ENCODE peak calls at places on chromosomes 12 and 14, in seven cellular contexts. Q is Peyer's patch, E is vagina, I is left ventricle myocardium inferior, G is suprapubic skin, D is right lobe of liver, Z is IMR-90. V is an unnamed sample.

GRCh38 chr14:92121207-92121669 is 268 bp downstream of the NDUFB1 start:
- DNase-seq in D (peak; percentile 72), E (no peak), Q (peak; percentile 65), Z (peak; percentile 43), G (peak; percentile 84), I (peak; percentile 64), V (no peak)

GRCh38 chr12:40672650-40673319 is 19.5 kb upstream of the CNTN1 start:
- DNase-seq in E (no peak), Q (no peak), D (no peak), Z (no peak), G (no peak), I (no peak), V (no peak)

GRCh38 chr14:78202976-78203375 is 32.8 kb downstream of the NRXN3 start:
- DNase-seq in E (no peak), Q (no peak), D (no peak), G (no peak), I (no peak), Z (no peak), V (no peak)

GRCh38 chr12:39723831-39724230 is 104.2 kb upstream of the ABCD2 start:
- DNase-seq in Z (no peak), G (no peak), E (no peak), I (no peak), D (no peak), Q (no peak), V (no peak)

GRCh38 chr14:85391892-85392291 is 138.1 kb upstream of the FLRT2 start:
- DNase-seq in D (no peak), Z (no peak), G (no peak), E (no peak), I (no peak), Q (no peak), V (no peak)

GRCh38 chr12:48165089-48166031 is 8.0 kb upstream of the ASB8 start:
- DNase-seq in E (no peak), G (no peak), D (no peak), Z (peak; percentile 68), I (no peak), Q (no peak), V (no peak)

GRCh38 chr14:100092832-100093231 is 27.6 kb downstream of the EVL start:
- DNase-seq in I (no peak), Z (no peak), D (no peak), E (no peak), G (no peak), Q (no peak), V (no peak)

GRCh38 chr14:104753528-104754212 is 723 bp downstream of the SIVA1 start:
- DNase-seq in D (no peak), G (no peak), Z (no peak), I (no peak), Q (peak; percentile 60), E (no peak), V (no peak)

GRCh38 chr12:16171348-16171747 is 106.1 kb downstream of the SLC15A5 start:
- DNase-seq in D (no peak), G (no peak), I (no peak), Q (no peak), Z (no peak), E (no peak), V (no peak)

GRCh38 chr12:16166563-16167470 is 110.7 kb downstream of the SLC15A5 start:
- DNase-seq in I (no peak), G (no peak), Q (no peak), Z (no peak), E (no peak), D (no peak), V (no peak)

GRCh38 chr12:16163891-16164290 is 113.6 kb downstream of the SLC15A5 start:
- DNase-seq in Q (no peak), G (no peak), I (no peak), Z (no peak), E (no peak), D (no peak), V (no peak)

GRCh38 chr12:16168078-16168477 is 109.4 kb downstream of the SLC15A5 start:
- DNase-seq in D (no peak), G (no peak), Q (no peak), Z (no peak), I (no peak), E (no peak), V (no peak)

DNA sequence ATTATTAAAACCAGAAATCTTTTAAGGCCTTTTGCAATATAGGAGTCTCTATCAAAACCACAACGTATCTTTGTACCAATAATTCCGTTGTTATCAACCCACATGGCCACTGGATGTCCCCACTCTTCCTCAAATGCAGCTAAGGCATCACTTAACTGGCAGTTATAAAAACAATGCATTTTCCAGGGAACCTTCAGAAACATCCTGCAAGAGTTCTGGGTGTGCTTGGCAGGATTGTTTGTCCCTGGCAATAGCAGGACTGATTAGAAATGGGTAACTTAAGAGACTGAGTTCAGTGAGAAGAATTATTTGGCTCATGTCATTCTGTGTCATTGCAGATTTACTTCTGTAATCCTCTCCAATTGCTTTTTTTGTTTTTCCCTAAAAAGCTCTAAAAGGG is 112.0 kb downstream of the SLC15A5 start:
- DNase-seq in Q (peak; percentile 69), E (no peak), Z (peak; percentile 47), G (no peak), D (no peak), I (no peak), V (no peak)
- H3K27ac ChIP-seq in Q (no peak overlapping the region), E (no peak overlapping the region), Z (no peak overlapping the region), G (no peak overlapping the region), D (no peak overlapping the region), I (no peak overlapping the region), V (no peak overlapping the region)

GRCh38 chr12:97555547-97556200 is 93.1 kb downstream of the RMST start:
- DNase-seq in Z (no peak), G (no peak), I (no peak), E (no peak), Q (no peak), D (no peak), V (no peak)

GRCh38 chr12:97560359-97560758 is 97.8 kb downstream of the RMST start:
- DNase-seq in Q (no peak), D (no peak), E (no peak), G (no peak), Z (no peak), I (no peak), V (no peak)

GRCh38 chr12:97552410-97553050 is 89.9 kb downstream of the RMST start:
- DNase-seq in I (no peak), Z (no peak), E (no peak), G (no peak), Q (no peak), D (no peak), V (no peak)

GRCh38 chr12:97557116-97557515 is 94.5 kb downstream of the RMST start:
- DNase-seq in E (no peak), I (no peak), Q (no peak), D (no peak), Z (no peak), G (no peak), V (no peak)

DNA sequence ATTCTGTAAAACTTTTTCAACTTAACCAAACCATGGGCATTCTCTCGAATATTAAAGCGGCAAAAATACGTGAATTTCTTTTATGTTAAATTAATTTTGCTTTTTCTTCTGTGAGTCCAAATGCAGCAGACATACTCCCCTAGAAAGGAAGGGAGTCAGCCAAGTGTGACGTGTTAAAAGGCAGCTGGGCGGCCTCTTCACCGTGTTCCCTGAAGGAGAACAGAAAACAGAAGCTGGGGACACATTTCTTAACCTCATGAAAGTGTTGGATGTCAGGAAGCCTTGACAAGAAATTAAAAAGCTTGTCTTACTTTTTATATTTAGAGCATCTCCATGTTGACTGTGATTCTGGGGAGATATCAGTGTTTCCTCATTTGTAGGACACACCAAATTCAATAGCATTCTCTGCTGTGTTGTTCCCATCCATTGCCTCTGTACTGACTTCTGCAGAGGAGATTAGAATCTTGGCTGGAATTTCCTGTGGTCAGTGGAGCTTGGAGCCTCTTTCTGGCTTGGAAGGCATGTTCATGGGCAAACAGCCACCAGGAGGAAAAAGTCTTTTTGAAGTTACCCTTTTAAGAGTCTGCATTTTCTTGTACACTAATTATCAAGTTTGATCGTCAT is 93.7 kb downstream of the RMST start:
- DNase-seq in Q (no peak), D (no peak), I (peak; percentile 12), Z (no peak), E (no peak), G (no peak), V (no peak)
- H3K27ac ChIP-seq in Q (no peak overlapping the region), D (no peak overlapping the region), I (peak overlapping the region; percentile 75), Z (no peak overlapping the region), E (no peak overlapping the region), G (no peak overlapping the region), V (no peak overlapping the region)

GRCh38 chr12:94261119-94261518 is 112.7 kb downstream of the PLXNC1 start:
- DNase-seq in D (no peak), E (no peak), Q (no peak), I (no peak), G (no peak), Z (no peak), V (no peak)

GRCh38 chr12:94263011-94263786 is 114.8 kb downstream of the PLXNC1 start:
- DNase-seq in G (peak; percentile 67), E (no peak), D (no peak), I (no peak), Z (no peak), Q (peak; percentile 65), V (no peak)

GRCh38 chr12:94261781-94262180 is 113.4 kb downstream of the PLXNC1 start:
- DNase-seq in Z (no peak), I (no peak), Q (no peak), D (no peak), E (no peak), G (no peak), V (no peak)

GRCh38 chr12:94263905-94264655 is 115.7 kb downstream of the PLXNC1 start:
- DNase-seq in D (no peak), Q (no peak), G (peak; percentile 75), E (no peak), I (no peak), Z (no peak), V (no peak)

DNA sequence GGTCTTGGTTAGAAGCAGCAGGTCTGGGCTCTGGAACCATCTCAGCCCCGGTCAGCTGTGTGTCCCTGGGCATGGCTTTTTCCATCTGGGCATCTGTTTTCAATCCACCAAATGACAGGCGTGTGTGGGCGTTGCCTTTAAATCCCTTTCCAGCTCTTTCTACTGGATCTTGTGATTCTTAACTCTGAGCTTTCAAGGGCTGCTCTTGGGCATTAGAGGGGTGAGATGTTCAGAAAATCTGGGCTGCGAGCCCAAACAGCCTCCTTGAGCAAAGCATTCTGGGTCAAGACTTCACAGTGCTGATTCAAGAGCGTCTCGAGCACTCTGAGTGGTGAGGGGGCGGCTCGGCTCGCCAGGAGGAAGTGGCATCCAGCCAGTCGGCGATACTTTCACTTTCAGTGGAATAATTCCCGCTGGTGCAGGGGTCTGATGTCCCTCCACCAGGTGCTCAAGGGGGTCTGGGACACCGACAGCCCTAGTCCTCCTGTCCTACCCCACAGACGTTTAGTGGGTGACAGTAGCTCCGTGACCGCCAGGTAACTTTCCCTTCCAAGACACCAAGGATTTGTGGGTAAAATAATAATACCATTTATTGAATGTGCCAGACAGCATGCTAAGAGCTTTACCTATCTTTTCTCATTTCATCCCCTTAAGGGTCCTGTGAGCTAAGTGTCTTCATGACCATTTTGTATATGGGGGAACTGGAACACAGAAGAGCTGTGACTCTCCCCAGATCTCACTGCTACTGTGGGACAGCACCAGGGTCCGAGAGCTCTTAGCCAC is 114.0 kb downstream of the PLXNC1 start:
- DNase-seq in E (peak; percentile 94), Q (peak; percentile 89), Z (peak; percentile 96), D (peak; percentile 71), G (peak; percentile 89), I (peak; percentile 81), V (no peak)
- H3K27ac ChIP-seq in E (peak overlapping the region; percentile 90), Q (peak overlapping the region; percentile 74), Z (peak overlapping the region; percentile 88), D (peak overlapping the region; percentile 51), G (peak overlapping the region; percentile 79), I (peak overlapping the region; percentile 87), V (peak overlapping the region; percentile 69)

DNA sequence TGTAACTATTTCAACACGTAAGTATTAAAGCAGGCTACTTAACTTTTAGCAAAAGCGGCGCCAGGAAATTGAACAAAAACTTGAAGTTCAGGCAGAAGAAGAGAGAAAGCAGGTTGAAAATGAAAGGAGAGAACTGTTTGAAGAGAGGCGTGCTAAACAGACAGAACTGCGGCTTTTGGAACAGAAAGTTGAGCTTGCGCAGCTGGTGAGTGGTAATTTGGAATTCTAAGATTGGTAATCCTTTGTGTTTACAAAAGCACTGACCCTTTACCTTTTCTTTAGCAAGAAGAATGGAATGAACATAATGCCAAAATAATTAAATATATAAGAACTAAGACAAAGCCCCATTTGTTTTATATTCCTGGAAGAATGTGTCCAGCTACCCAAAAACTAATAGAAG is 4.0 kb downstream of the PNN start:
- DNase-seq in I (no peak), Q (no peak), Z (no peak), G (no peak), E (no peak), D (no peak), V (no peak)
- H3K27ac ChIP-seq in I (no peak overlapping the region), Q (no peak overlapping the region), Z (no peak overlapping the region), G (no peak overlapping the region), E (no peak overlapping the region), D (no peak overlapping the region), V (no peak overlapping the region)

V was measured in caudate nucleus.